ENCODE peak calls at places on chromosomes 16 and 17, in seven cellular contexts. One of them, this sample, is unnamed.

GRCh38 chr16:23874613-23875294 is 39.0 kb downstream of the PRKCB start:
- DNase-seq in HuH-7: no peak
- DNase-seq in AG10803: peak
- DNase-seq in naive thymus-derived CD8-positive, alpha-beta T cell: no peak
- DNase-seq in Peyer's patch: no peak
- DNase-seq in epithelial cell of proximal tubule: no peak
- DNase-seq in T-helper 1 cell: no peak
- DNase-seq in this sample: no peak

GRCh38 chr17:29179232-29180036 is 764 bp downstream of the MYO18A start:
- DNase-seq in epithelial cell of proximal tubule: no peak
- DNase-seq in HuH-7: peak
- DNase-seq in AG10803: no peak
- DNase-seq in T-helper 1 cell: no peak
- DNase-seq in naive thymus-derived CD8-positive, alpha-beta T cell: no peak
- DNase-seq in Peyer's patch: peak
- DNase-seq in this sample: peak

GRCh38 chr17:78107457-78107856 is 21.1 kb downstream of the TMC6 start:
- DNase-seq in HuH-7: no peak
- DNase-seq in epithelial cell of proximal tubule: no peak
- DNase-seq in Peyer's patch: peak
- DNase-seq in naive thymus-derived CD8-positive, alpha-beta T cell: no peak
- DNase-seq in T-helper 1 cell: no peak
- DNase-seq in AG10803: peak
- DNase-seq in this sample: peak

GRCh38 chr16:88796278-88796677 is 7.3 kb upstream of the CDT1 start:
- DNase-seq in T-helper 1 cell: no peak
- DNase-seq in epithelial cell of proximal tubule: no peak
- DNase-seq in Peyer's patch: no peak
- DNase-seq in naive thymus-derived CD8-positive, alpha-beta T cell: no peak
- DNase-seq in HuH-7: no peak
- DNase-seq in AG10803: no peak
- DNase-seq in this sample: no peak

GRCh38 chr17:83183150-83183820 is 103.9 kb downstream of the METRNL start:
- DNase-seq in epithelial cell of proximal tubule: no peak
- DNase-seq in naive thymus-derived CD8-positive, alpha-beta T cell: no peak
- DNase-seq in Peyer's patch: peak
- DNase-seq in T-helper 1 cell: no peak
- DNase-seq in AG10803: no peak
- DNase-seq in HuH-7: no peak
- DNase-seq in this sample: no peak

GRCh38 chr17:50396261-50397110 is 837 bp downstream of the LRRC59 start:
- DNase-seq in Peyer's patch: peak
- DNase-seq in HuH-7: peak
- DNase-seq in AG10803: peak
- DNase-seq in naive thymus-derived CD8-positive, alpha-beta T cell: no peak
- DNase-seq in epithelial cell of proximal tubule: no peak
- DNase-seq in T-helper 1 cell: no peak
- DNase-seq in this sample: peak

GRCh38 chr17:57874434-57875108 is 24.7 kb upstream of the MRPS23 start:
- DNase-seq in HuH-7: no peak
- DNase-seq in naive thymus-derived CD8-positive, alpha-beta T cell: no peak
- DNase-seq in T-helper 1 cell: no peak
- DNase-seq in epithelial cell of proximal tubule: no peak
- DNase-seq in Peyer's patch: peak
- DNase-seq in AG10803: peak
- DNase-seq in this sample: peak

GRCh38 chr17:42895185-42895555 is 5.4 kb upstream of the G6PC1 start:
- DNase-seq in naive thymus-derived CD8-positive, alpha-beta T cell: no peak
- DNase-seq in AG10803: peak
- DNase-seq in HuH-7: no peak
- DNase-seq in epithelial cell of proximal tubule: no peak
- DNase-seq in Peyer's patch: peak
- DNase-seq in T-helper 1 cell: no peak
- DNase-seq in this sample: peak

GRCh38 chr16:73082608-73083007 is 34.7 kb upstream of the ZFHX3 start:
- DNase-seq in Peyer's patch: no peak
- DNase-seq in naive thymus-derived CD8-positive, alpha-beta T cell: no peak
- DNase-seq in epithelial cell of proximal tubule: peak
- DNase-seq in HuH-7: no peak
- DNase-seq in T-helper 1 cell: no peak
- DNase-seq in AG10803: peak
- DNase-seq in this sample: peak

GRCh38 chr16:66478733-66479511 is 51.8 kb downstream of the BEAN1 start:
- DNase-seq in naive thymus-derived CD8-positive, alpha-beta T cell: peak
- DNase-seq in T-helper 1 cell: peak
- DNase-seq in epithelial cell of proximal tubule: no peak
- DNase-seq in AG10803: peak
- DNase-seq in HuH-7: peak
- DNase-seq in Peyer's patch: peak
- DNase-seq in this sample: peak

GRCh38 chr17:66915792-66916191 is 48.7 kb upstream of the CACNG4 start:
- DNase-seq in Peyer's patch: no peak
- DNase-seq in naive thymus-derived CD8-positive, alpha-beta T cell: no peak
- DNase-seq in T-helper 1 cell: no peak
- DNase-seq in epithelial cell of proximal tubule: no peak
- DNase-seq in AG10803: no peak
- DNase-seq in HuH-7: no peak
- DNase-seq in this sample: no peak

This sample was measured in AG20443.